ENCODE peak calls at places on chromosome 6, in eight cellular contexts. One of them, this sample, is unnamed.

GRCh38 chr6:14274552-14275492 is 157.2 kb downstream of the CD83 start:
- DNase-seq in brain microvascular endothelial cell: no peak
- DNase-seq in A549: no peak
- DNase-seq in suprapubic skin: peak
- DNase-seq in AG10803: no peak
- DNase-seq in adipocyte: no peak
- DNase-seq in ascending aorta: no peak
- DNase-seq in lower lobe of right lung: peak
- DNase-seq in this sample: no peak

GRCh38 chr6:51986864-51987263 is 100.5 kb downstream of the PKHD1 start:
- DNase-seq in suprapubic skin: no peak
- DNase-seq in adipocyte: no peak
- DNase-seq in lower lobe of right lung: no peak
- DNase-seq in brain microvascular endothelial cell: no peak
- DNase-seq in A549: no peak
- DNase-seq in ascending aorta: no peak
- DNase-seq in AG10803: no peak
- DNase-seq in this sample: no peak

GRCh38 chr6:111096246-111096645 is 8.9 kb downstream of the SLC16A10 start:
- DNase-seq in adipocyte: no peak
- DNase-seq in AG10803: no peak
- DNase-seq in brain microvascular endothelial cell: no peak
- DNase-seq in lower lobe of right lung: peak
- DNase-seq in ascending aorta: no peak
- DNase-seq in A549: no peak
- DNase-seq in suprapubic skin: no peak
- DNase-seq in this sample: no peak

GRCh38 chr6:148324297-148325007 is 18.2 kb upstream of the SASH1 start:
- DNase-seq in AG10803: peak
- DNase-seq in lower lobe of right lung: no peak
- DNase-seq in brain microvascular endothelial cell: no peak
- DNase-seq in ascending aorta: no peak
- DNase-seq in A549: no peak
- DNase-seq in suprapubic skin: no peak
- DNase-seq in adipocyte: peak
- DNase-seq in this sample: peak

GRCh38 chr6:168581706-168582105 is 140.7 kb downstream of the SMOC2 start:
- DNase-seq in AG10803: no peak
- DNase-seq in A549: no peak
- DNase-seq in brain microvascular endothelial cell: no peak
- DNase-seq in lower lobe of right lung: no peak
- DNase-seq in suprapubic skin: no peak
- DNase-seq in ascending aorta: no peak
- DNase-seq in adipocyte: no peak
- DNase-seq in this sample: no peak

GRCh38 chr6:168863467-168863866 is 390.2 kb downstream of the THBS2 start:
- DNase-seq in A549: no peak
- DNase-seq in brain microvascular endothelial cell: no peak
- DNase-seq in adipocyte: no peak
- DNase-seq in lower lobe of right lung: no peak
- DNase-seq in ascending aorta: no peak
- DNase-seq in suprapubic skin: no peak
- DNase-seq in AG10803: no peak
- DNase-seq in this sample: no peak

GRCh38 chr6:93419304-93420162 is at the start of gene EPHA7:
- DNase-seq in lower lobe of right lung: peak
- DNase-seq in ascending aorta: peak
- DNase-seq in A549: peak
- DNase-seq in brain microvascular endothelial cell: peak
- DNase-seq in adipocyte: peak
- DNase-seq in suprapubic skin: peak
- DNase-seq in AG10803: peak
- DNase-seq in this sample: peak

GRCh38 chr6:139982652-139983051 is 608.2 kb upstream of the CITED2 start:
- DNase-seq in suprapubic skin: no peak
- DNase-seq in lower lobe of right lung: no peak
- DNase-seq in adipocyte: peak
- DNase-seq in A549: no peak
- DNase-seq in AG10803: peak
- DNase-seq in ascending aorta: no peak
- DNase-seq in brain microvascular endothelial cell: peak
- DNase-seq in this sample: peak

GRCh38 chr6:161318456-161318855 is 44.6 kb upstream of the AGPAT4 start:
- DNase-seq in ascending aorta: no peak
- DNase-seq in suprapubic skin: no peak
- DNase-seq in adipocyte: no peak
- DNase-seq in brain microvascular endothelial cell: no peak
- DNase-seq in A549: no peak
- DNase-seq in AG10803: no peak
- DNase-seq in lower lobe of right lung: no peak
- DNase-seq in this sample: no peak

GRCh38 chr6:4577406-4577805 is 198.8 kb upstream of the CDYL start:
- DNase-seq in AG10803: peak
- DNase-seq in A549: peak
- DNase-seq in brain microvascular endothelial cell: peak
- DNase-seq in adipocyte: peak
- DNase-seq in suprapubic skin: no peak
- DNase-seq in lower lobe of right lung: no peak
- DNase-seq in ascending aorta: no peak
- DNase-seq in this sample: peak

GRCh38 chr6:157893238-157893637 is 70.2 kb downstream of the SNX9 start:
- DNase-seq in AG10803: no peak
- DNase-seq in brain microvascular endothelial cell: no peak
- DNase-seq in ascending aorta: no peak
- DNase-seq in lower lobe of right lung: no peak
- DNase-seq in adipocyte: no peak
- DNase-seq in A549: no peak
- DNase-seq in suprapubic skin: no peak
- DNase-seq in this sample: no peak

GRCh38 chr6:139173172-139173571 is 38.3 kb downstream of the HECA start:
- DNase-seq in A549: peak
- DNase-seq in suprapubic skin: no peak
- DNase-seq in adipocyte: no peak
- DNase-seq in ascending aorta: no peak
- DNase-seq in AG10803: no peak
- DNase-seq in lower lobe of right lung: no peak
- DNase-seq in brain microvascular endothelial cell: no peak
- DNase-seq in this sample: no peak

GRCh38 chr6:131687022-131687421 is 14.2 kb downstream of the OR2A4 start:
- DNase-seq in A549: no peak
- DNase-seq in suprapubic skin: no peak
- DNase-seq in lower lobe of right lung: no peak
- DNase-seq in brain microvascular endothelial cell: no peak
- DNase-seq in AG10803: no peak
- DNase-seq in adipocyte: no peak
- DNase-seq in ascending aorta: no peak
- DNase-seq in this sample: no peak

GRCh38 chr6:136669299-136669699 is 119.1 kb upstream of the MAP7 start:
- DNase-seq in suprapubic skin: no peak
- DNase-seq in A549: no peak
- DNase-seq in adipocyte: peak
- DNase-seq in ascending aorta: no peak
- DNase-seq in lower lobe of right lung: no peak
- DNase-seq in brain microvascular endothelial cell: peak
- DNase-seq in AG10803: peak
- DNase-seq in this sample: peak

GRCh38 chr6:11398451-11399326 is 138.9 kb upstream of the TMEM170B start:
- DNase-seq in ascending aorta: no peak
- DNase-seq in A549: peak
- DNase-seq in lower lobe of right lung: no peak
- DNase-seq in adipocyte: peak
- DNase-seq in AG10803: peak
- DNase-seq in brain microvascular endothelial cell: no peak
- DNase-seq in suprapubic skin: no peak
- DNase-seq in this sample: peak
- H3K4me3 ChIP-seq in ascending aorta: no peak
- H3K4me3 ChIP-seq in A549: no peak
- H3K4me3 ChIP-seq in lower lobe of right lung: no peak
- H3K4me3 ChIP-seq in adipocyte: no peak
- H3K4me3 ChIP-seq in AG10803: no peak
- H3K4me3 ChIP-seq in brain microvascular endothelial cell: no peak
- H3K4me3 ChIP-seq in suprapubic skin: no peak
- H3K4me3 ChIP-seq in this sample: no peak

DNA sequence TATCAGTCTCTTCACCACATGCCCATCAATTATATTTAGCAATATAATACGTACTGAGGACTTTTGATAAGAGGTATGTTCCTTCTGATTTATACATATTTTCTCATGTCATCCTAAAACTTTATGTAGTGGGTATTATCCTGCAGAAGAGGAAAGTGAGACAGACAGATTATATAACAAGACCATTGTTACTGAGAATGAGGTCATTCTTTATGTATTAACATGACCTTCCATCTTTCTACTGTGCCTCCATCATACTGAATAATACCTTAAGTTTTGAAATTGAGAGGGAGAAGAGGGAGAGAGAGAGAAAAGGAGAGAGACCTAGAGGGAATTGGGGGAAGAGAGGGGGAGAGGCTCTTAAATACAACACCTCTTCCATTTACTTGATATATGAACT is 90.9 kb upstream of the CARMIL1 start:
- DNase-seq in adipocyte: no peak
- DNase-seq in brain microvascular endothelial cell: no peak
- DNase-seq in AG10803: no peak
- DNase-seq in lower lobe of right lung: no peak
- DNase-seq in suprapubic skin: no peak
- DNase-seq in A549: no peak
- DNase-seq in ascending aorta: no peak
- DNase-seq in this sample: no peak
- H3K4me3 ChIP-seq in adipocyte: no peak
- H3K4me3 ChIP-seq in brain microvascular endothelial cell: no peak
- H3K4me3 ChIP-seq in AG10803: no peak
- H3K4me3 ChIP-seq in lower lobe of right lung: no peak
- H3K4me3 ChIP-seq in suprapubic skin: no peak
- H3K4me3 ChIP-seq in A549: no peak
- H3K4me3 ChIP-seq in ascending aorta: no peak
- H3K4me3 ChIP-seq in this sample: no peak

GRCh38 chr6:87045521-87046075 is 49.3 kb downstream of the CGA start:
- DNase-seq in brain microvascular endothelial cell: no peak
- DNase-seq in ascending aorta: no peak
- DNase-seq in lower lobe of right lung: no peak
- DNase-seq in A549: peak
- DNase-seq in adipocyte: no peak
- DNase-seq in AG10803: no peak
- DNase-seq in suprapubic skin: no peak
- DNase-seq in this sample: no peak
- H3K4me3 ChIP-seq in brain microvascular endothelial cell: no peak
- H3K4me3 ChIP-seq in ascending aorta: no peak
- H3K4me3 ChIP-seq in lower lobe of right lung: no peak
- H3K4me3 ChIP-seq in A549: no peak
- H3K4me3 ChIP-seq in adipocyte: no peak
- H3K4me3 ChIP-seq in AG10803: no peak
- H3K4me3 ChIP-seq in suprapubic skin: no peak
- H3K4me3 ChIP-seq in this sample: no peak

GRCh38 chr6:119312875-119313338 is 36.7 kb downstream of the MAN1A1 start:
- DNase-seq in A549: no peak
- DNase-seq in lower lobe of right lung: no peak
- DNase-seq in ascending aorta: no peak
- DNase-seq in adipocyte: no peak
- DNase-seq in AG10803: no peak
- DNase-seq in brain microvascular endothelial cell: no peak
- DNase-seq in suprapubic skin: no peak
- DNase-seq in this sample: no peak

GRCh38 chr6:119314894-119315272 is 34.7 kb downstream of the MAN1A1 start:
- DNase-seq in AG10803: no peak
- DNase-seq in lower lobe of right lung: no peak
- DNase-seq in ascending aorta: no peak
- DNase-seq in brain microvascular endothelial cell: no peak
- DNase-seq in adipocyte: no peak
- DNase-seq in A549: no peak
- DNase-seq in suprapubic skin: no peak
- DNase-seq in this sample: no peak

GRCh38 chr6:119312441-119312840 is 37.1 kb downstream of the MAN1A1 start:
- DNase-seq in ascending aorta: no peak
- DNase-seq in A549: no peak
- DNase-seq in brain microvascular endothelial cell: no peak
- DNase-seq in suprapubic skin: no peak
- DNase-seq in lower lobe of right lung: no peak
- DNase-seq in AG10803: no peak
- DNase-seq in adipocyte: no peak
- DNase-seq in this sample: no peak

GRCh38 chr6:119311514-119312142 is 37.9 kb downstream of the MAN1A1 start:
- DNase-seq in ascending aorta: no peak
- DNase-seq in lower lobe of right lung: no peak
- DNase-seq in suprapubic skin: no peak
- DNase-seq in A549: no peak
- DNase-seq in adipocyte: no peak
- DNase-seq in AG10803: no peak
- DNase-seq in brain microvascular endothelial cell: no peak
- DNase-seq in this sample: no peak

DNA sequence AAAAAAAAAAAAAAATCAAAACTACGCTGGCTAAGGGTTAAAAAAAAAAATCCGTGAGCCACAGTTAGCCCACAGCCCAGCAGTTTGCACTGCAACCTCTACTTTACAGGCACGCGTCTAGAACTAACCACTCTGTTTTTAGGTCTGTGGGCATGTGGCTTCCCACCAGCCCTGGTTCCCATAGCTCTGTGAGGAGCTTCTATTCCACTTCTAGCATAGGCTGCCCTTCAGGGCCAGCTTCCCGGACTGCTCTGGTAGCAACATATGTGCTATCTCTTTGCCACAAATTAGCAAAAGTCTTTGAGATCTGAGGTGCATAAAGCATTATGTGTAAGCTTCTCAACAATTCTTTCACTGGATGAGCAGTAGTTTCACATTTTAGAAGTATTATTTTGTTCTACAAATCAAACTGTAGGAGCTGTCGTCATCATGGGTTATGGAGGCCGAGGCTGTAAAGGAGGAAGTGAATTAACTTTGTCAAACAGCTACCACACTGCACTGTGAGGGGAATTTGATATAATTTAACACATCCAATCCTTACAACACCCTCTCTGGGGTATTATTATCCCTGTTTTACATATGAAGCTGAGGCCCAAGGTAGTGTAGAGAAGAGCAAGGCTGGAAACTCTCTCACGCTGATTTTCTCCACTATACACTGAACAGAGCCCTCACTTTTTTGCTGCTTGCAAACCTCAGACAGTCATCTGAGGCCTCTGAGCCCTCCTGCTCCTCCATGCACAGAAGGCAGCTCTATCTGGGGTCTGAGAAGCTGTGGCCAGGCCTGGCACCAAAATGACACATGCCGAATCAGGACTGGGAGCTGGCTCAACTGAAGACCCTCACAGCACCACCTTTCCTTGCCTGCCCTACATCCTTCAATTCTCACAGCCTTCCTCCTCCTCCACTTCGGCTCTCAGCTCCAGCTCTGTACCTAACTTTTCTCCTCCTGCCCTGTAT is 35.3 kb downstream of the MAN1A1 start:
- DNase-seq in AG10803: no peak
- DNase-seq in A549: no peak
- DNase-seq in brain microvascular endothelial cell: no peak
- DNase-seq in suprapubic skin: no peak
- DNase-seq in adipocyte: no peak
- DNase-seq in ascending aorta: no peak
- DNase-seq in lower lobe of right lung: no peak
- DNase-seq in this sample: no peak
- H3K4me3 ChIP-seq in AG10803: no peak
- H3K4me3 ChIP-seq in A549: no peak
- H3K4me3 ChIP-seq in brain microvascular endothelial cell: no peak
- H3K4me3 ChIP-seq in suprapubic skin: no peak
- H3K4me3 ChIP-seq in adipocyte: no peak
- H3K4me3 ChIP-seq in ascending aorta: no peak
- H3K4me3 ChIP-seq in lower lobe of right lung: no peak
- H3K4me3 ChIP-seq in this sample: no peak

This sample was measured in fibroblast of pulmonary artery.